ENCODE peak calls at places on chromosomes 3 and 15, in four cellular contexts. U is heart right ventricle, W is heart left ventricle, A is IMR-90. O is an unnamed sample.

GRCh38 chr15:33209575-33210519 is 15.3 kb upstream of the FMN1 start:
- DNase-seq in U (no peak), W (no peak), A (no peak), O (no peak)

GRCh38 chr3:184733181-184733580 is 21.3 kb upstream of the MAGEF1 start:
- DNase-seq in U (no peak), W (no peak), A (no peak), O (no peak)

GRCh38 chr3:16329036-16329791 is 64.2 kb downstream of the OXNAD1 start:
- DNase-seq in U (no peak), W (no peak), A (no peak), O (no peak)

GRCh38 chr15:88637841-88638625 is 783 bp upstream of the ISG20 start:
- DNase-seq in U (no peak), W (no peak), A (no peak), O (no peak)

GRCh38 chr15:51132384-51133139 is 37.9 kb upstream of the TNFAIP8L3 start:
- DNase-seq in U (peak), W (peak), A (peak), O (peak)

GRCh38 chr15:69656271-69657030 is 203.8 kb downstream of the RPLP1 start:
- DNase-seq in U (no peak), W (no peak), A (no peak), O (no peak)

GRCh38 chr3:34012102-34012461 is 213.7 kb downstream of the PDCD6IP start:
- DNase-seq in U (no peak), W (no peak), A (peak), O (peak)

GRCh38 chr15:32098033-32098432 is 67.7 kb downstream of the CHRNA7 start:
- DNase-seq in U (no peak), W (no peak), A (no peak), O (no peak)

GRCh38 chr3:42734263-42734860 is 31.8 kb upstream of the HHATL start:
- DNase-seq in U (no peak), W (no peak), A (no peak), O (no peak)

GRCh38 chr3:55701997-55702396 is 214.9 kb upstream of the WNT5A start:
- DNase-seq in U (no peak), W (no peak), A (peak), O (no peak)

GRCh38 chr3:8622873-8623725 is 21.5 kb downstream of the SSUH2 start:
- DNase-seq in U (peak), W (peak), A (peak), O (peak)

GRCh38 chr3:122461834-122462233 is 46.0 kb upstream of the WDR5B start:
- DNase-seq in U (no peak), W (no peak), A (no peak), O (no peak)

GRCh38 chr3:16388850-16389411 is 123.9 kb downstream of the OXNAD1 start:
- DNase-seq in U (no peak), W (no peak), A (peak), O (no peak)

GRCh38 chr3:184727357-184728060 is 15.6 kb upstream of the MAGEF1 start:
- DNase-seq in U (peak), W (peak), A (peak), O (peak)

DNA sequence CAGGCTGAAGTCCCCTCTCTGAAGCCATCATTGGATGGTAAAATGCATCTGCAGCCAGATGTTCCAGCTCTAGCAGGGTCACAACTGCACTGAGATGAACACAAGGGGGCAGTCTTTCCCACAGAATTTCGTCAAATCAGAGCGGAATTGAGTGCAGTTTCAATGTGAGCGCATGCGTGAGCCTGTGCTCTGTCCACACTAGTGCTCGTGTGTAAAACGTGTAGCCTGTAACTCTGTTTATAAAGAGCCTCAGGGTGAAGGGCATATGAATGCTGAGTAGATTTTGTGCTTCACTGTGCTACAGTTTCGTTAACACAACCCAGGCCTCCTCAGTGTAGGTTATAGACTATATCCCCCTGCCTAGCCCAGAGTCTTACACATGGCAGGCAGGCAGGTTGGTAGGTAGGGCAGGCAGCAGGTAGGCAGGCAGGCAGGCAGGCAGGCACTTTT is 92.7 kb upstream of the GOLGA6L4 start:
- DNase-seq in U (peak), W (peak), A (peak), O (peak)
- TF ChIP-seq CTCF in U (peak), W (peak), A (peak), O (peak)

GRCh38 chr3:105791134-105791533 is 77.7 kb downstream of the CBLB start:
- DNase-seq in U (no peak), W (no peak), A (peak), O (peak)

GRCh38 chr3:105791919-105792786 is 76.7 kb downstream of the CBLB start:
- DNase-seq in U (peak), W (peak), A (peak), O (peak)

GRCh38 chr3:105790534-105790933 is 78.3 kb downstream of the CBLB start:
- DNase-seq in U (no peak), W (no peak), A (no peak), O (no peak)

GRCh38 chr3:105788548-105789036 is 80.2 kb downstream of the CBLB start:
- DNase-seq in U (no peak), W (no peak), A (no peak), O (no peak)

GRCh38 chr3:105793040-105793439 is 75.8 kb downstream of the CBLB start:
- DNase-seq in U (no peak), W (no peak), A (no peak), O (peak)
- H3K27ac ChIP-seq in U (peak), W (peak), A (no peak), O (peak)

GRCh38 chr3:120348981-120349818 is at the start of gene LRRC58:
- DNase-seq in U (peak), W (peak), A (peak), O (peak)
- TF ChIP-seq CTCF in U (no peak), W (peak), A (peak), O (no peak)

GRCh38 chr15:52566889-52567288 is 1.9 kb downstream of the ARPP19 start:
- DNase-seq in U (no peak), W (no peak), A (no peak), O (no peak)
- H3K27ac ChIP-seq in U (peak), W (peak), A (no peak), O (no peak)

GRCh38 chr3:38251197-38251596 is 14.4 kb upstream of the SLC22A13 start:
- DNase-seq in U (no peak), W (no peak), A (no peak), O (no peak)

GRCh38 chr3:38250198-38250597 is 15.4 kb upstream of the SLC22A13 start:
- DNase-seq in U (no peak), W (no peak), A (no peak), O (no peak)

GRCh38 chr3:38245930-38246329 is 19.7 kb upstream of the SLC22A13 start:
- DNase-seq in U (no peak), W (no peak), A (no peak), O (no peak)

GRCh38 chr3:38247366-38248035 is 18.1 kb upstream of the SLC22A13 start:
- DNase-seq in U (peak), W (no peak), A (peak), O (peak)
- TF ChIP-seq CTCF in U (no peak), W (no peak), A (peak), O (peak)

DNA sequence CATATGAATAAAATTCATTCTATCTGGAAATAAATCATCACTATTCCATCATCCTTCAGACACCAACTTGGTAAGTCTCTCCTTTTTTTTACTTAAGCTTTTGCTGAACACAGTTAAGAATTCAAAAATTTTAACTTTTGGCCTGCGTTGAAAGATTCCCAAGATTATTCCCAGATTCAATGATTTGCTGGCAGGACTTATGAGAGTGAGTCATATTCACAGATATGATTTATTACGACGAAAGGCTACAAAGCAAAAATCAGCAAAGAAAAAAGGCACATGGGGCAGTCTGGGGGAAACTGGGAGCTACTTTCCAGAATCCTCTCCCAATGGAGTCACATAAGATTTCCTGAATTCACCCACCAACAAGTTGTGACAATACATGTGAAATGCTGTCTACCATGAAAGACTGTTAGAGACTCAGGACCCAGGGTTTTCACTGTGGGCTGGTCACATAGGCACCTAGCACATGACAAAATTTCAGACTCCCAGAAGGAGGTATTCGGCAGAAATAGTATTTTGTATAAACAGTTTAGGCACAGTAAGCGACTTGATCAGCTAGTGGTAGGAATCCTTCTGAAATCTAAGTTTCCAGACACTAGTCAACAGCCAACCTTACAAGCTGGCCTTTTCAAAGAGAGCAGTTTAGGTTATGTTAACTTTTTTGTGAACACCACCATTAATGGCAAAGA is 82.1 kb downstream of the DLG1 start:
- DNase-seq in U (no peak), W (no peak), A (peak), O (peak)
- H3K27ac ChIP-seq in U (no peak), W (no peak), A (peak), O (peak)

GRCh38 chr3:39208463-39209055 is 16.2 kb upstream of the XIRP1 start:
- DNase-seq in U (peak), W (peak), A (peak), O (peak)
- TF ChIP-seq CTCF in U (peak), W (peak), A (peak), O (peak)

GRCh38 chr3:129605593-129606521 is 619 bp downstream of the PLXND1 start:
- DNase-seq in U (no peak), W (no peak), A (peak), O (no peak)

GRCh38 chr3:129608087-129608935 is 1.8 kb upstream of the PLXND1 start:
- DNase-seq in U (no peak), W (peak), A (peak), O (peak)

GRCh38 chr3:129607391-129608068 is 1.1 kb upstream of the PLXND1 start:
- DNase-seq in U (no peak), W (peak), A (no peak), O (no peak)

GRCh38 chr3:129604942-129605592 is 1.4 kb downstream of the PLXND1 start:
- DNase-seq in U (no peak), W (no peak), A (no peak), O (no peak)

GRCh38 chr3:129606522-129607390 is at the start of gene PLXND1:
- DNase-seq in U (peak), W (peak), A (peak), O (peak)
- H3K27ac ChIP-seq in U (peak), W (peak), A (peak), O (peak)

GRCh38 chr15:37979597-37979996 is 45.2 kb downstream of the TMCO5A start:
- DNase-seq in U (no peak), W (no peak), A (no peak), O (no peak)

GRCh38 chr15:37980010-37980409 is 45.6 kb downstream of the TMCO5A start:
- DNase-seq in U (no peak), W (no peak), A (no peak), O (no peak)

GRCh38 chr15:37978231-37978630 is 43.8 kb downstream of the TMCO5A start:
- DNase-seq in U (no peak), W (no peak), A (no peak), O (no peak)

GRCh38 chr15:37984368-37984767 is 49.9 kb downstream of the TMCO5A start:
- DNase-seq in U (no peak), W (no peak), A (no peak), O (no peak)

GRCh38 chr15:37981781-37982180 is 47.3 kb downstream of the TMCO5A start:
- DNase-seq in U (no peak), W (no peak), A (peak), O (peak)
- TF ChIP-seq CTCF in U (no peak), W (peak), A (peak), O (peak)